ENCODE peak calls at places on chromosomes 7 and 10, in nine cellular contexts. O, P, X, Q, R, Z, U, C and Y are unnamed samples.
A peak's percentile ranks its signal among the peaks of the same experiment; 100 is the strongest.

GRCh38 chr7:5827755-5828154 is 46.3 kb upstream of the RNF216 start:
- DNase-seq in O (peak; percentile 36), P (no peak), X (peak; percentile 25), Q (no peak), R (peak; percentile 56), Z (peak; percentile 30), U (peak; percentile 76), C (no peak), Y (peak; percentile 24)

GRCh38 chr10:33114451-33114944 is 156.5 kb upstream of the ITGB1 start:
- DNase-seq in O (no peak), P (no peak), X (no peak), Q (no peak), R (no peak), Z (no peak), U (no peak), C (no peak), Y (no peak)

GRCh38 chr7:159097661-159098423 is 46.8 kb downstream of the VIPR2 start:
- DNase-seq in O (no peak), P (peak; percentile 81), X (no peak), Q (no peak), R (no peak), Z (no peak), U (peak; percentile 55), C (no peak), Y (no peak)

GRCh38 chr7:35691827-35692307 is 3.1 kb downstream of the HERPUD2 start:
- DNase-seq in O (peak; percentile 54), P (no peak), X (peak; percentile 54), Q (no peak), R (peak; percentile 53), Z (peak; percentile 48), U (peak; percentile 77), C (no peak), Y (peak; percentile 67)

GRCh38 chr7:70325509-70326101 is 727.3 kb downstream of the AUTS2 start:
- DNase-seq in O (no peak), P (no peak), X (no peak), Q (no peak), R (no peak), Z (no peak), U (no peak), C (no peak), Y (no peak)

GRCh38 chr10:104614245-104614831 is 26.8 kb upstream of the SORCS3 start:
- DNase-seq in O (peak; percentile 43), P (no peak), X (peak; percentile 44), Q (no peak), R (no peak), Z (peak; percentile 43), U (no peak), C (no peak), Y (peak; percentile 45)

GRCh38 chr10:103932996-103933395 is 15.0 kb upstream of the STN1 start:
- DNase-seq in O (no peak), P (no peak), X (no peak), Q (no peak), R (no peak), Z (no peak), U (no peak), C (no peak), Y (no peak)

GRCh38 chr7:46933596-46933995 is 648.3 kb downstream of the TNS3 start:
- DNase-seq in O (no peak), P (no peak), X (no peak), Q (no peak), R (no peak), Z (no peak), U (no peak), C (no peak), Y (no peak)

GRCh38 chr7:98467570-98468312 is 66.9 kb upstream of the BAIAP2L1 start:
- DNase-seq in O (no peak), P (no peak), X (no peak), Q (no peak), R (no peak), Z (no peak), U (no peak), C (no peak), Y (no peak)

GRCh38 chr7:154472332-154472731 is 420.1 kb downstream of the DPP6 start:
- DNase-seq in O (no peak), P (no peak), X (no peak), Q (no peak), R (no peak), Z (no peak), U (no peak), C (no peak), Y (no peak)

GRCh38 chr10:12717981-12718707 is 283.4 kb downstream of the CCDC3 start:
- DNase-seq in O (no peak), P (no peak), X (no peak), Q (no peak), R (no peak), Z (no peak), U (no peak), C (no peak), Y (no peak)
- TF ChIP-seq CTCF in O (no peak), P (peak; percentile 56), X (no peak), Q (no peak), R (no peak), Z (no peak), U (no peak), C (no peak), Y (no peak)

GRCh38 chr10:131899116-131899690 is 1.6 kb upstream of the PPP2R2D start:
- DNase-seq in O (no peak), P (no peak), X (no peak), Q (no peak), R (no peak), Z (no peak), U (peak; percentile 73), C (no peak), Y (no peak)

GRCh38 chr10:131898713-131899112 is 2.1 kb upstream of the PPP2R2D start:
- DNase-seq in O (no peak), P (no peak), X (no peak), Q (no peak), R (no peak), Z (no peak), U (peak; percentile 72), C (no peak), Y (no peak)

GRCh38 chr10:131900350-131901152 is at the start of gene PPP2R2D:
- DNase-seq in O (peak; percentile 95), P (peak; percentile 98), X (peak; percentile 98), Q (peak; percentile 97), R (peak; percentile 96), Z (peak; percentile 99), U (peak; percentile 98), C (peak; percentile 57), Y (peak; percentile 99)

GRCh38 chr10:131901181-131901829 is 497 bp downstream of the PPP2R2D start:
- DNase-seq in O (peak; percentile 68), P (no peak), X (peak; percentile 46), Q (no peak), R (peak; percentile 50), Z (peak; percentile 58), U (peak; percentile 95), C (no peak), Y (peak; percentile 61)

DNA sequence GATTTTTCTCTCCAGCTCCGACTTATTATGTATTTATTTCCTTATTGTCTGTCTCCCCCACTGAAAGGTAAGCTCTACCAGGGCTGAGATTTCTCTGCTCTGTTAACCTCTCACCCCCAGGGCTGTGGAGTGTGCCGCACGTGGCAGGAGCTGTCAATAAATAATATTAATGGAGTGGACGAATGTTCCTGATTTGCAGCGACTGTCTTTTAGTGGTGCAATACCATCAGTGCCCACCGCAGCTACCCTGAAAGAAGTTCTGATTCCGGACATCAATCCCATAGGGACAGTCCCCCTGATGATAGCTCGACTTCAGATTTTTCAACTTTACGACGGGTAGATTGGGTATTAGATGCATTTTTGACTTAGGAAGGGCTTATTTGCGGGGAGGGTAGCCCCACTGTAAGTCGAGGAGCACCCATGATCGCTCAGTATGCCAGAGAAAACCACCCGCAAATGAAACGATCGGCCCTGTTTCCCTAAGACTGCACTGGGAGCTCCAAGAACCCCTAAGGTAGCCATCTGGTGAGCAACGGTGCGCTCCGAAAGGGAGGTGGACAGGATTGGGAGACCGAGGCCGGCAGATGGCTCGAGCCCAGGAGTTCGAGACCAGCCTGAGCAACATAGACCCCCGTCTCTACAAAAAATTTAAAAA is 986 bp upstream of the PPP2R2D start:
- DNase-seq in O (no peak), P (no peak), X (no peak), Q (no peak), R (no peak), Z (no peak), U (peak; percentile 72), C (no peak), Y (no peak)
- TF ChIP-seq CTCF in O (no peak), P (peak; percentile 7), X (no peak), Q (peak; percentile 32), R (no peak), Z (no peak), U (no peak), C (peak; percentile 1), Y (no peak)

GRCh38 chr10:129955591-129956284 is 8.3 kb downstream of the EBF3 start:
- DNase-seq in O (no peak), P (no peak), X (no peak), Q (no peak), R (no peak), Z (no peak), U (no peak), C (no peak), Y (no peak)
- TF ChIP-seq CTCF in O (no peak), P (no peak), X (no peak), Q (no peak), R (no peak), Z (no peak), U (no peak), C (no peak), Y (no peak)

DNA sequence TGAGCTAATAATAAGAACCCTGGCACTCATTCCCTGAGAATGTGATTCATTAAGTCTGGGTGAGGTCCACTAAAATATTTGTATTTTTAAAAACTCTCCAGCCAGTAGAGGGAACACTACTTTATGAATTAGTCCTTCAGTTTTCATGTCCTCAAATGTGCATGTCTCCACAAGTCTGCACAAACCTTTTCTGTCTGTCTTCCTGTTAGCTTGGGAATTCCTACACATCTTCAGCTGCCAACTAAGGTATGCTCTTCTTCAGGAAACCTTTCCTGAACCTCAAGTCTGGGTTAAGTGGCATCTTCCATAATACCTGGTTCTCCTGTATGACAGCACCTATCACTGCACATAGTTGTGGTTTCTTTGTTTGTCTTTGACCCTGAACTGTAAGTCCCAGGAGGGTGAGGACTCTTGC is 119.6 kb upstream of the MKX start:
- DNase-seq in O (no peak), P (no peak), X (no peak), Q (no peak), R (no peak), Z (no peak), U (no peak), C (no peak), Y (no peak)
- TF ChIP-seq CTCF in O (no peak), P (peak; percentile 38), X (no peak), Q (no peak), R (no peak), Z (no peak), U (no peak), C (peak; percentile 22), Y (no peak)